ENCODE peak calls at places on chromosomes 12 and 14, in six cellular contexts. X is PC-9, F is hepatocyte, R is B cell, V is RPMI7951, I is lung microvascular endothelial cell. H is an unnamed sample.

GRCh38 chr12:52025301-52026172 is 18.8 kb downstream of the TAMALIN start:
- DNase-seq in V (peak; percentile 83), R (peak; percentile 87), F (peak; percentile 89), X (peak; percentile 81), I (peak; percentile 92), H (peak; percentile 79)

GRCh38 chr12:77847060-77847541 is 16.4 kb downstream of the NAV3 start:
- DNase-seq in I (peak; percentile 74), R (no peak), X (no peak), F (no peak), V (peak; percentile 63), H (peak; percentile 34)

GRCh38 chr14:67680121-67680602 is 5.7 kb upstream of the VTI1B start:
- DNase-seq in F (peak; percentile 56), R (no peak), X (no peak), V (peak; percentile 70), I (peak; percentile 89), H (peak; percentile 93)

GRCh38 chr14:24150061-24150460 is 2.8 kb downstream of the RNF31 start:
- DNase-seq in F (no peak), X (no peak), I (no peak), R (no peak), V (no peak), H (no peak)

GRCh38 chr14:62557416-62557815 is 487.8 kb downstream of the KCNH5 start:
- DNase-seq in X (peak; percentile 9), R (no peak), F (no peak), V (no peak), I (no peak), H (no peak)

GRCh38 chr12:52323001-52323400 is 1.8 kb upstream of the KRT83 start:
- DNase-seq in I (no peak), X (no peak), F (no peak), R (no peak), V (no peak), H (no peak)

GRCh38 chr12:88577537-88577936 is 2.7 kb downstream of the KITLG start:
- DNase-seq in V (peak; percentile 25), F (no peak), I (peak; percentile 59), X (no peak), R (no peak), H (peak; percentile 48)

GRCh38 chr12:22415342-22416309 is 81.1 kb upstream of the ST8SIA1 start:
- DNase-seq in F (no peak), I (no peak), R (no peak), X (peak; percentile 48), V (peak; percentile 11), H (peak; percentile 8)

GRCh38 chr12:53751336-53752191 is at the start of gene CISTR:
- DNase-seq in R (peak; percentile 57), F (peak; percentile 36), V (no peak), I (no peak), X (no peak), H (no peak)

GRCh38 chr12:131642101-131642540 is 68.8 kb upstream of the SFSWAP start:
- DNase-seq in V (no peak), R (no peak), F (no peak), I (no peak), X (no peak), H (no peak)

GRCh38 chr12:14975451-14975850 is 2.6 kb downstream of the PDE6H start:
- DNase-seq in X (no peak), R (no peak), I (no peak), F (no peak), V (no peak), H (no peak)

GRCh38 chr14:58647777-58648176 is 10.0 kb downstream of the DACT1 start:
- DNase-seq in X (no peak), R (no peak), V (no peak), F (no peak), I (no peak), H (no peak)

GRCh38 chr12:124774462-124775167 is 89.0 kb downstream of the SCARB1 start:
- DNase-seq in F (no peak), R (peak; percentile 61), X (no peak), V (peak; percentile 88), I (peak; percentile 84), H (peak; percentile 100)

GRCh38 chr14:69398053-69398817 is at the start of the genes ERH and SLC39A9:
- DNase-seq in R (peak; percentile 97), I (peak; percentile 98), F (peak; percentile 97), X (peak; percentile 92), V (peak; percentile 95), H (peak; percentile 97)

GRCh38 chr12:103824845-103825244 is 16.2 kb downstream of the NT5DC3 start:
- DNase-seq in R (no peak), X (no peak), I (peak; percentile 53), F (no peak), V (no peak), H (peak; percentile 56)

GRCh38 chr14:85438613-85439012 is 91.3 kb upstream of the FLRT2 start:
- DNase-seq in F (no peak), X (no peak), R (no peak), I (no peak), V (no peak), H (no peak)

GRCh38 chr14:105445290-105445689 is 25.7 kb downstream of the MTA1 start:
- DNase-seq in F (no peak), X (no peak), R (no peak), V (no peak), I (no peak), H (no peak)

GRCh38 chr12:106871477-106871876 is 84.2 kb upstream of the TMEM263 start:
- DNase-seq in I (peak; percentile 16), V (peak; percentile 24), R (no peak), F (no peak), X (no peak), H (peak; percentile 64)

GRCh38 chr14:77603031-77603430 is 13.4 kb downstream of the SPTLC2 start:
- DNase-seq in F (no peak), V (no peak), R (no peak), I (no peak), X (no peak), H (no peak)

GRCh38 chr14:104373855-104374717 is 205.5 kb upstream of the C14orf180 start:
- DNase-seq in I (no peak), X (no peak), V (no peak), R (no peak), F (no peak), H (no peak)

GRCh38 chr14:90054803-90055202 is 7.0 kb upstream of the KCNK13 start:
- DNase-seq in I (no peak), V (no peak), R (no peak), X (no peak), F (no peak), H (no peak)

GRCh38 chr14:89615421-89615820 is 198.4 kb upstream of the FOXN3 start:
- DNase-seq in F (no peak), V (no peak), I (peak; percentile 73), X (no peak), R (no peak), H (no peak)

GRCh38 chr12:45446013-45446412 is 230.1 kb downstream of the ANO6 start:
- DNase-seq in F (no peak), X (no peak), R (no peak), V (peak; percentile 45), I (no peak), H (no peak)

GRCh38 chr12:92871121-92871520 is 58.0 kb downstream of the EEA1 start:
- DNase-seq in V (no peak), X (no peak), R (no peak), F (no peak), I (no peak), H (no peak)

GRCh38 chr12:108907861-108908302 is 28.0 kb downstream of the DAO start:
- DNase-seq in F (no peak), X (peak; percentile 61), R (no peak), I (no peak), V (no peak), H (no peak)

GRCh38 chr12:106139422-106140141 is 828 bp upstream of the NUAK1 start:
- DNase-seq in V (peak; percentile 65), I (peak; percentile 88), R (no peak), X (peak; percentile 90), F (peak; percentile 90), H (peak; percentile 54)

GRCh38 chr12:47520029-47520428 is 185.8 kb downstream of the RPAP3 start:
- DNase-seq in R (no peak), X (no peak), I (no peak), V (no peak), F (no peak), H (no peak)

H was measured in fibroblast of mammary gland.